ENCODE peak calls at places on chromosomes 3 and 15, in five cellular contexts. P is GM23248, B is heart left ventricle, E is A549, Y is H7. X is an unnamed sample.

GRCh38 chr3:169999433-169999832 is 32.8 kb downstream of the SEC62 start:
- DNase-seq in P (peak), B (no peak), E (no peak), Y (no peak), X (no peak)

GRCh38 chr15:56760186-56760585 is 26.9 kb upstream of the ZNF280D start:
- DNase-seq in P (peak), B (no peak), E (no peak), Y (no peak), X (peak)

GRCh38 chr15:43518073-43518761 is 809 bp downstream of the MAP1A start:
- DNase-seq in P (peak), B (no peak), E (no peak), Y (peak), X (no peak)

GRCh38 chr3:25849641-25850040 is 59.8 kb downstream of the OXSM start:
- DNase-seq in P (peak), B (no peak), E (no peak), Y (peak), X (no peak)

GRCh38 chr3:187889601-187890404 is 144.5 kb upstream of the BCL6 start:
- DNase-seq in P (peak), B (no peak), E (no peak), Y (peak), X (no peak)

GRCh38 chr3:48984648-48985047 is 5.4 kb upstream of the P4HTM start:
- DNase-seq in P (peak), B (no peak), E (no peak), Y (no peak), X (no peak)

GRCh38 chr15:63243101-63243500 is 34.3 kb upstream of the APH1B start:
- DNase-seq in P (peak), B (peak), E (no peak), Y (no peak), X (peak)

GRCh38 chr3:49132437-49133225 is at the start of gene LAMB2:
- DNase-seq in P (peak), B (peak), E (peak), Y (peak), X (peak)

GRCh38 chr15:33559207-33559890 is 248.6 kb downstream of the RYR3 start:
- DNase-seq in P (no peak), B (no peak), E (no peak), Y (peak), X (no peak)

GRCh38 chr3:134312072-134312872 is 61.6 kb upstream of the RYK start:
- DNase-seq in P (peak), B (peak), E (no peak), Y (peak), X (peak)

GRCh38 chr15:74978503-74978902 is 16.9 kb upstream of the SCAMP5 start:
- DNase-seq in P (peak), B (no peak), E (no peak), Y (peak), X (no peak)

GRCh38 chr3:105356988-105357387 is 9.7 kb upstream of the ALCAM start:
- DNase-seq in P (no peak), B (no peak), E (no peak), Y (no peak), X (no peak)

GRCh38 chr3:13223574-13224237 is 150.5 kb upstream of the IQSEC1 start:
- DNase-seq in P (no peak), B (peak), E (no peak), Y (no peak), X (peak)

GRCh38 chr15:66151809-66152208 is 101.7 kb downstream of the MEGF11 start:
- DNase-seq in P (no peak), B (peak), E (peak), Y (peak), X (peak)

GRCh38 chr3:182384182-182384581 is 409.1 kb upstream of the ATP11B start:
- DNase-seq in P (no peak), B (no peak), E (no peak), Y (no peak), X (no peak)

GRCh38 chr3:49028673-49029562 is at the start of gene IMPDH2:
- DNase-seq in P (peak), B (peak), E (peak), Y (peak), X (peak)

GRCh38 chr15:45123397-45123796 is 6.3 kb downstream of the DUOXA1 start:
- DNase-seq in P (no peak), B (no peak), E (no peak), Y (no peak), X (no peak)

GRCh38 chr3:99863002-99863401 is 45.3 kb downstream of the CMSS1 start:
- DNase-seq in P (no peak), B (no peak), E (no peak), Y (no peak), X (no peak)

GRCh38 chr3:192106528-192106927 is 620.8 kb downstream of the FGF12 start:
- DNase-seq in P (no peak), B (no peak), E (no peak), Y (no peak), X (no peak)

GRCh38 chr3:149091983-149092382 is 5.7 kb upstream of the HLTF start:
- DNase-seq in P (no peak), B (no peak), E (no peak), Y (no peak), X (no peak)

GRCh38 chr3:71265365-71265935 is 318.1 kb downstream of the FOXP1 start:
- DNase-seq in P (no peak), B (no peak), E (no peak), Y (no peak), X (no peak)

GRCh38 chr15:100114526-100114925 is 227.2 kb downstream of the ADAMTS17 start:
- DNase-seq in P (no peak), B (peak), E (no peak), Y (peak), X (peak)

GRCh38 chr3:45771831-45772230 is 24.5 kb downstream of the SLC6A20 start:
- DNase-seq in P (no peak), B (no peak), E (no peak), Y (no peak), X (no peak)

GRCh38 chr15:61008915-61009314 is 220.2 kb downstream of the RORA start:
- DNase-seq in P (no peak), B (no peak), E (no peak), Y (no peak), X (no peak)

GRCh38 chr15:38868326-38869114 is 303.9 kb upstream of the RASGRP1 start:
- DNase-seq in P (peak), B (peak), E (peak), Y (no peak), X (no peak)

GRCh38 chr15:99711685-99712084 is 21.6 kb downstream of the LYSMD4 start:
- DNase-seq in P (no peak), B (peak), E (no peak), Y (no peak), X (no peak)

GRCh38 chr3:156865732-156866131 is 39.6 kb downstream of the LEKR1 start:
- DNase-seq in P (peak), B (no peak), E (no peak), Y (no peak), X (no peak)

GRCh38 chr3:64687381-64687780 is 419 bp downstream of the ADAMTS9 start:
- DNase-seq in P (no peak), B (no peak), E (no peak), Y (peak), X (peak)
- H3K4me3 ChIP-seq in P (peak), B (peak), E (peak), Y (peak), X (peak)

GRCh38 chr3:190499157-190499556 is 14.7 kb upstream of the IL1RAP start:
- DNase-seq in P (no peak), B (no peak), E (no peak), Y (no peak), X (no peak)
- H3K4me3 ChIP-seq in P (no peak), B (no peak), E (no peak), Y (no peak), X (no peak)

DNA sequence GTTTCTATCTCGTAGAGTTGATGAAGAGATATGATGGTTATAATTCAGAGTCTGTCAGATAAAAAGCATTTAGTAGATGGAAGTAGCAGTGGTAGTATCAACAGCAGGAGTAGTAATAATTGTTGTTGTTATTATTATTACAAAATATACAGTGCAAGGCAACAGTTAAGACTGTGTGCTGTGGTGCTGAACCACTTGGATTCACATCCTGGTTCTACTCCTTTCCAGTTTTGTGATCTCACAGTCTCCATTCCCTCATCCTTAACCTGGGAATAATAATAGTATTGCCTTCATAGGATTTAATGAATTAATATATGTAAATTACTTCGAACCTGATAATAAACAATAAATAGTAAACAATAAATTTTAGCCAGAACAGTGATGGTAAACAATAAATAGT is 37.1 kb upstream of the TSC22D2 start:
- DNase-seq in P (peak), B (no peak), E (no peak), Y (no peak), X (no peak)
- H3K4me3 ChIP-seq in P (peak), B (peak), E (peak), Y (no peak), X (no peak)

GRCh38 chr15:41883484-41883825 is 10.4 kb downstream of the SPTBN5 start:
- DNase-seq in P (no peak), B (no peak), E (no peak), Y (no peak), X (no peak)

GRCh38 chr15:41881086-41881485 is 12.8 kb downstream of the SPTBN5 start:
- DNase-seq in P (no peak), B (no peak), E (no peak), Y (no peak), X (no peak)

GRCh38 chr15:41881550-41881924 is 12.3 kb downstream of the SPTBN5 start:
- DNase-seq in P (peak), B (no peak), E (no peak), Y (no peak), X (no peak)

GRCh38 chr15:41882689-41883483 is 11.0 kb downstream of the SPTBN5 start:
- DNase-seq in P (no peak), B (no peak), E (no peak), Y (no peak), X (no peak)

GRCh38 chr15:41881925-41882688 is 11.7 kb downstream of the SPTBN5 start:
- DNase-seq in P (no peak), B (peak), E (no peak), Y (peak), X (peak)
- H3K4me3 ChIP-seq in P (no peak), B (peak), E (no peak), Y (peak), X (no peak)

DNA sequence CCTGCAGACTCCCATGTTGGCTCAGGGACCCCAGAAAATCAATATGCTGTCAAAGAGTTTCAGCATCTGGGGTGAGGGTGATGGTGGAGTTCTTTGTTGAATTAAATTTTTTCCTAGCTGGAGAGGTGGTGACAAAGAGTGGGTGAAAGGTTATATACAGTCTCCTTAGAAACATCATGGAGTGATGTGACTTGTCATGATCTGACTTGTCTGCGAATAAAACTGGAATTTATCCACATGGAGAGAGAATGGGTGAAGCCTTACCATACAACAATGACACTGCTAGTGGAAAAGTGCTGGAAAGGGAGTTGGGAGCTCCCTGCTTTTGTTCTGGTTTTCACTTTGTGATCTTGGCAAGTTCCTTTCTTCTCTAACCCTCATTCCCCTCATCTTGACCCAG is 75.0 kb downstream of the ARNT2 start:
- DNase-seq in P (no peak), B (no peak), E (no peak), Y (no peak), X (no peak)
- H3K4me3 ChIP-seq in P (no peak), B (no peak), E (no peak), Y (no peak), X (no peak)

GRCh38 chr3:16506884-16507409 is 6.6 kb downstream of the RFTN1 start:
- DNase-seq in P (no peak), B (no peak), E (no peak), Y (no peak), X (no peak)

GRCh38 chr3:16507540-16508241 is 5.8 kb downstream of the RFTN1 start:
- DNase-seq in P (no peak), B (no peak), E (no peak), Y (no peak), X (no peak)

GRCh38 chr3:16506451-16506850 is 7.0 kb downstream of the RFTN1 start:
- DNase-seq in P (no peak), B (no peak), E (no peak), Y (no peak), X (no peak)

GRCh38 chr3:16508591-16508995 is 4.9 kb downstream of the RFTN1 start:
- DNase-seq in P (peak), B (no peak), E (no peak), Y (no peak), X (no peak)

GRCh38 chr3:16508242-16508575 is 5.3 kb downstream of the RFTN1 start:
- DNase-seq in P (no peak), B (no peak), E (no peak), Y (no peak), X (no peak)
- H3K4me3 ChIP-seq in P (no peak), B (no peak), E (no peak), Y (no peak), X (no peak)

X was measured in body of pancreas.